ENCODE peak calls at places on chromosomes 12 and 14, in five cellular contexts. B is psoas muscle, J is fibroblast of lung, A is PC-3, D is IMR-90. W is an unnamed sample.
A peak's percentile ranks its signal among the peaks of the same experiment; 100 is the strongest.

GRCh38 chr14:59333668-59334067 is 131.5 kb downstream of the GPR135 start:
- DNase-seq in B (no peak), J (peak; percentile 96), A (no peak), D (peak; percentile 95), W (no peak)

GRCh38 chr12:31476437-31476836 is 114.5 kb downstream of the DENND5B start:
- DNase-seq in B (no peak), J (no peak), A (no peak), D (no peak), W (no peak)

GRCh38 chr12:48512855-48513254 is 12.6 kb upstream of the OR8S1 start:
- DNase-seq in B (no peak), J (no peak), A (no peak), D (no peak), W (no peak)

GRCh38 chr12:125143491-125143890 is 78.3 kb downstream of the AACS start:
- DNase-seq in B (no peak), J (peak; percentile 24), A (no peak), D (peak; percentile 39), W (no peak)

GRCh38 chr12:23055004-23055403 is 430.0 kb downstream of the ETNK1 start:
- DNase-seq in B (no peak), J (peak; percentile 15), A (peak; percentile 23), D (peak; percentile 7), W (peak; percentile 39)

GRCh38 chr12:57620936-57621496 is 9.8 kb downstream of the ARHGEF25 start:
- DNase-seq in B (peak; percentile 24), J (no peak), A (no peak), D (no peak), W (no peak)

GRCh38 chr12:112916270-112916669 is 9.5 kb downstream of the OAS1 start:
- DNase-seq in B (no peak), J (no peak), A (peak; percentile 80), D (no peak), W (no peak)

GRCh38 chr14:75372260-75372659 is 55.6 kb upstream of the JDP2 start:
- DNase-seq in B (no peak), J (peak; percentile 1), A (no peak), D (no peak), W (no peak)

GRCh38 chr12:29234965-29235364 is 85.9 kb downstream of the FAR2 start:
- DNase-seq in B (no peak), J (peak; percentile 80), A (peak; percentile 76), D (peak; percentile 11), W (no peak)

GRCh38 chr12:7015555-7016370 is 2.5 kb downstream of the LPCAT3 start:
- DNase-seq in B (no peak), J (no peak), A (no peak), D (no peak), W (no peak)

GRCh38 chr14:95258156-95258555 is 61.6 kb downstream of the CLMN start:
- DNase-seq in B (no peak), J (no peak), A (no peak), D (no peak), W (no peak)

GRCh38 chr12:57341275-57341990 is 89.4 kb downstream of the R3HDM2 start:
- DNase-seq in B (no peak), J (peak; percentile 12), A (no peak), D (peak; percentile 48), W (no peak)

GRCh38 chr12:54549774-54550451 is 512 bp downstream of the PDE1B start:
- DNase-seq in B (no peak), J (peak; percentile 6), A (no peak), D (no peak), W (no peak)

GRCh38 chr14:81400202-81400678 is at the start of gene STON2:
- DNase-seq in B (peak; percentile 61), J (peak; percentile 70), A (peak; percentile 98), D (no peak), W (no peak)

GRCh38 chr12:54037360-54038259 is 4.8 kb downstream of the HOXC5 start:
- DNase-seq in B (no peak), J (no peak), A (no peak), D (no peak), W (no peak)

GRCh38 chr12:41981758-41982157 is 162.9 kb downstream of the GXYLT1 start:
- DNase-seq in B (no peak), J (peak; percentile 70), A (peak; percentile 87), D (peak; percentile 10), W (no peak)

GRCh38 chr12:2396448-2396871 is 343.7 kb downstream of the CACNA1C start:
- DNase-seq in B (peak; percentile 48), J (peak; percentile 82), A (no peak), D (peak; percentile 52), W (no peak)

GRCh38 chr14:77491056-77491455 is 7.6 kb downstream of the ISM2 start:
- DNase-seq in B (no peak), J (no peak), A (no peak), D (no peak), W (no peak)

GRCh38 chr12:53214687-53215455 is 7.8 kb upstream of the ITGB7 start:
- DNase-seq in B (peak; percentile 61), J (no peak), A (no peak), D (no peak), W (no peak)

GRCh38 chr14:75059642-75060041 is 4.2 kb downstream of the ACYP1 start:
- DNase-seq in B (no peak), J (peak; percentile 31), A (peak; percentile 33), D (peak; percentile 26), W (no peak)

GRCh38 chr12:63857771-63858670 is 13.5 kb downstream of the SRGAP1 start:
- DNase-seq in B (no peak), J (peak; percentile 74), A (no peak), D (peak; percentile 52), W (no peak)

GRCh38 chr14:85572845-85573244 is 42.9 kb downstream of the FLRT2 start:
- DNase-seq in B (no peak), J (peak; percentile 90), A (peak; percentile 70), D (peak; percentile 90), W (no peak)

GRCh38 chr12:131421506-131422184 is 289.2 kb upstream of the SFSWAP start:
- DNase-seq in B (no peak), J (no peak), A (no peak), D (no peak), W (no peak)

GRCh38 chr12:52602552-52602951 is 1.3 kb upstream of the KRT72 start:
- DNase-seq in B (no peak), J (no peak), A (no peak), D (no peak), W (no peak)

GRCh38 chr12:9347328-9348127 is 139.3 kb upstream of the PZP start:
- DNase-seq in B (no peak), J (peak; percentile 77), A (no peak), D (peak; percentile 13), W (no peak)

GRCh38 chr12:9344540-9344939 is 136.3 kb upstream of the PZP start:
- DNase-seq in B (no peak), J (peak; percentile 16), A (no peak), D (no peak), W (no peak)

GRCh38 chr12:9346866-9347327 is 138.7 kb upstream of the PZP start:
- DNase-seq in B (no peak), J (no peak), A (no peak), D (no peak), W (no peak)

GRCh38 chr12:9342614-9343353 is 134.6 kb upstream of the PZP start:
- DNase-seq in B (no peak), J (no peak), A (no peak), D (no peak), W (no peak)

GRCh38 chr12:9345163-9345562 is 137.0 kb upstream of the PZP start:
- DNase-seq in B (no peak), J (no peak), A (no peak), D (no peak), W (no peak)
- H3K4me1 ChIP-seq in B (no peaks in the 10 kb centered on the region), J (no peaks in the 10 kb centered on the region), A (no peaks in the 10 kb centered on the region), D (no peaks in the 10 kb centered on the region), W (no peaks in the 10 kb centered on the region)

GRCh38 chr12:122937622-122938091 is 28.6 kb downstream of the ABCB9 start:
- DNase-seq in B (no peak), J (no peak), A (no peak), D (no peak), W (no peak)
- H3K4me1 ChIP-seq in B (peaks cover 13% of the 10 kb centered on the region), J (peaks cover 2% of the 10 kb centered on the region), A (peaks cover 17% of the 10 kb centered on the region), D (no peaks in the 10 kb centered on the region), W (no peaks in the 10 kb centered on the region)

GRCh38 chr14:93047187-93047586 is 68.5 kb downstream of the ITPK1 start:
- DNase-seq in B (no peak), J (no peak), A (no peak), D (no peak), W (no peak)

GRCh38 chr14:93045965-93046695 is 69.6 kb downstream of the ITPK1 start:
- DNase-seq in B (no peak), J (peak; percentile 95), A (peak; percentile 53), D (peak; percentile 86), W (no peak)

GRCh38 chr14:93047661-93048060 is 68.1 kb downstream of the ITPK1 start:
- DNase-seq in B (no peak), J (no peak), A (no peak), D (no peak), W (no peak)

GRCh38 chr14:93045211-93045674 is 70.5 kb downstream of the ITPK1 start:
- DNase-seq in B (no peak), J (peak; percentile 13), A (no peak), D (no peak), W (no peak)

GRCh38 chr14:93046696-93047050 is 69.1 kb downstream of the ITPK1 start:
- DNase-seq in B (no peak), J (no peak), A (no peak), D (no peak), W (no peak)
- H3K4me1 ChIP-seq in B (peaks cover 45% of the 10 kb centered on the region), J (peaks cover 3% of the 10 kb centered on the region), A (peaks cover 70% of the 10 kb centered on the region), D (peaks cover 15% of the 10 kb centered on the region), W (peaks cover 18% of the 10 kb centered on the region)

GRCh38 chr14:24233538-24233866 is 773 bp downstream of the GMPR2 start:
- DNase-seq in B (no peak), J (no peak), A (no peak), D (no peak), W (no peak)

GRCh38 chr14:24235804-24236688 is 3.3 kb downstream of the GMPR2 start:
- DNase-seq in B (no peak), J (no peak), A (no peak), D (no peak), W (no peak)

GRCh38 chr14:24232121-24232644 is at the start of gene NEDD8:
- DNase-seq in B (peak; percentile 95), J (peak; percentile 94), A (peak; percentile 92), D (peak; percentile 97), W (peak; percentile 52)

GRCh38 chr14:24232645-24233537 is at the start of gene GMPR2:
- DNase-seq in B (peak; percentile 83), J (no peak), A (no peak), D (no peak), W (peak; percentile 50)

DNA sequence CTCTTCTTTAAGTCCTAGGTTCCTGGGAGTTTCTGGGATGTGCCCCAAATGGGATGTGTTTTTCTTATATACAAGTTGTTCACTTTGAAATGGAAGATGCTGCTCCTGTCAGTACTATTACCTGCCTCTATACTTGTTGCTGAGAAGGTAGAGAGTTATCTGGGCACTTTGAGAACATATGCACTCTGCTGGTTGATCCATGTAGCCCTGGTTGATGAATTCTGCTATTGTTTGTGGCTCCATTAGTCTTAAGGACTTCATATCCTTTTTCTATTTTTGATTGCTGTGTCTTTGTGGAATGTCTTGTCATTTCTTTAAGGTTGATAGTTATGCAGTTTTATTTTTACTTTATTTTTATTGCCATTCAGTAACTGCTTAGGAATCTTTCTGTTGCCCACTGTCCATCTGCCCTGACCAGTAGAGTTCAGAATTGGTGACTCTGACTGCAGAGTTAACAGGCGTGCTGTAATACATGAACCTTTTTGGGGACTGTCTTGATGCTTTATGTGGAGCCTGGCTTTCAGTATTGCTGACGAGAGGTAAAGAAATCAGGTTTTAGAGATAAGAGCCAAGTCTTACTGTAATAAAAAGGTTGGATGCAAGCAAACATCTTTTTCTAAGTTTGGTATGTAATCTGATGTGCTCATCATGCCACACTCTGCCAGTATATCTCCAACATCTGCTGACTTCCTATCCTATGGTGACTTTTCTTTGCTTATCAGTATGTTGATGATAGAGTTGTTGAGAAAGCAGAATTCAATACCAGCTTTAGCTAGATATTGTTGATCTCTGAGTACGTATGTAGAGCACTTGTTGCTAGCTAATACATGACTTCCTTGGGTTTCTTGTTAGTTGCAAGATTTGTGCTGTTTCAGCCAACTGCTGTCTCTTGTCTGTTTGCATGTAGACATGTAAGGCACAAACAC is 1.6 kb downstream of the GMPR2 start:
- DNase-seq in B (no peak), J (no peak), A (no peak), D (no peak), W (no peak)
- H3K4me1 ChIP-seq in B (peaks cover 64% of the 10 kb centered on the region), J (peaks cover 15% of the 10 kb centered on the region), A (peaks cover 41% of the 10 kb centered on the region), D (peaks cover 8% of the 10 kb centered on the region), W (no peaks in the 10 kb centered on the region)

W was measured in iPS DF 6.9.